ENCODE peak calls at places on chromosome 11, in nine cellular contexts. E is esophagus squamous epithelium, X is NB4, I is mucosa of descending colon, L is tibial artery, C is neural progenitor cell, A is psoas muscle, P is choroid plexus epithelial cell, B is uterus. T is an unnamed sample.

GRCh38 chr11:71188886-71189767 is 63.2 kb downstream of the SHANK2 start:
- DNase-seq in E (no peak), I (no peak), B (no peak), P (no peak), C (no peak), L (peak), A (peak), X (no peak), T (no peak)

GRCh38 chr11:117979481-117980211 is 6.5 kb upstream of the IL10RA start:
- DNase-seq in X (no peak), A (no peak), L (no peak), I (no peak), C (no peak), P (no peak), E (no peak), B (no peak), T (no peak)

GRCh38 chr11:28139848-28140415 is 31.7 kb downstream of the METTL15 start:
- DNase-seq in L (no peak), I (no peak), E (no peak), X (no peak), P (no peak), A (no peak), C (no peak), B (no peak), T (no peak)

GRCh38 chr11:35038211-35038930 is 100.6 kb upstream of the CD44 start:
- DNase-seq in A (no peak), P (peak), B (no peak), C (no peak), E (no peak), L (no peak), I (no peak), X (peak), T (no peak)

GRCh38 chr11:90134420-90135003 is at the start of gene NAALAD2:
- DNase-seq in E (no peak), A (peak), L (peak), I (peak), X (peak), C (peak), B (peak), P (peak), T (peak)

GRCh38 chr11:128790200-128790599 is 76.9 kb downstream of the KCNJ1 start:
- DNase-seq in P (peak), C (peak), X (no peak), B (no peak), L (no peak), A (no peak), E (no peak), I (no peak), T (peak)

GRCh38 chr11:44266056-44266780 is 43.7 kb downstream of the ALX4 start:
- DNase-seq in A (no peak), X (no peak), C (no peak), I (no peak), E (no peak), L (peak), P (no peak), B (no peak), T (no peak)

GRCh38 chr11:61571869-61572268 is 9.0 kb downstream of the SYT7 start:
- DNase-seq in B (no peak), X (no peak), P (no peak), I (no peak), L (no peak), A (no peak), C (no peak), E (no peak), T (no peak)

GRCh38 chr11:103906291-103906850 is 130.1 kb upstream of the DDI1 start:
- DNase-seq in A (no peak), C (no peak), P (no peak), I (no peak), B (no peak), E (no peak), X (no peak), L (no peak), T (no peak)

GRCh38 chr11:84922836-84923235 is 704.3 kb downstream of the DLG2 start:
- DNase-seq in E (no peak), I (no peak), L (no peak), A (no peak), X (no peak), B (no peak), C (peak), P (peak), T (no peak)

GRCh38 chr11:121328967-121329653 is 36.5 kb downstream of the SC5D start:
- DNase-seq in L (no peak), X (peak), C (no peak), E (no peak), I (no peak), B (no peak), A (no peak), P (no peak), T (no peak)

GRCh38 chr11:73965076-73965763 is 14.4 kb downstream of the DNAJB13 start:
- DNase-seq in L (peak), E (no peak), C (peak), A (peak), X (no peak), B (no peak), I (no peak), P (no peak), T (peak)

GRCh38 chr11:14015711-14016110 is 53.2 kb downstream of the SPON1 start:
- DNase-seq in X (no peak), I (no peak), C (no peak), E (no peak), L (no peak), B (no peak), A (no peak), P (peak), T (peak)

GRCh38 chr11:10323793-10324170 is 18.9 kb downstream of the ADM start:
- DNase-seq in I (no peak), X (no peak), P (peak), B (no peak), C (no peak), A (no peak), E (no peak), L (no peak), T (peak)

GRCh38 chr11:6733326-6734030 is 38.3 kb downstream of the OR2AG2 start:
- DNase-seq in A (no peak), E (no peak), P (no peak), B (no peak), L (no peak), C (no peak), I (no peak), X (no peak), T (no peak)

GRCh38 chr11:128807909-128808308 is 59.2 kb downstream of the KCNJ1 start:
- DNase-seq in L (no peak), C (no peak), B (no peak), A (no peak), I (no peak), P (no peak), X (no peak), E (no peak), T (no peak)

GRCh38 chr11:131253142-131253884 is 117.1 kb upstream of the NTM start:
- DNase-seq in L (no peak), I (no peak), X (no peak), E (no peak), B (no peak), P (no peak), A (no peak), C (peak), T (no peak)

GRCh38 chr11:9735919-9736318 is 72.0 kb downstream of the SWAP70 start:
- DNase-seq in X (no peak), C (no peak), A (no peak), P (no peak), B (no peak), I (no peak), E (no peak), L (no peak), T (no peak)

GRCh38 chr11:110261195-110262140 is 34.9 kb downstream of the RDX start:
- DNase-seq in X (no peak), A (no peak), L (no peak), B (no peak), P (peak), E (no peak), C (no peak), I (no peak), T (peak)

GRCh38 chr11:65454311-65454695 is 31.7 kb downstream of the NEAT1 start:
- DNase-seq in I (peak), C (no peak), E (no peak), L (peak), X (no peak), P (no peak), A (peak), B (no peak), T (peak)

GRCh38 chr11:134646561-134646960 is 234.5 kb upstream of the B3GAT1 start:
- DNase-seq in I (no peak), L (peak), P (no peak), B (no peak), A (no peak), C (no peak), E (no peak), X (no peak), T (no peak)

GRCh38 chr11:62404435-62404834 is 14.4 kb upstream of the SCGB1A1 start:
- DNase-seq in A (peak), I (no peak), B (no peak), P (no peak), C (no peak), L (no peak), X (no peak), E (no peak), T (no peak)

GRCh38 chr11:72191961-72192381 is at the start of gene FOLR1:
- DNase-seq in X (no peak), C (peak), E (no peak), A (no peak), L (no peak), B (no peak), I (no peak), P (no peak), T (no peak)

GRCh38 chr11:133134561-133135173 is 397.6 kb downstream of the OPCML start:
- DNase-seq in X (peak), I (peak), C (peak), P (peak), A (peak), L (no peak), E (no peak), B (no peak), T (peak)

GRCh38 chr11:64356498-64357411 is 2.2 kb upstream of the RPS6KA4 start:
- DNase-seq in C (peak), P (peak), B (no peak), I (peak), X (peak), L (no peak), E (no peak), A (peak), T (peak)
- TF ChIP-seq CTCF in C (peak), P (peak), B (no peak), I (no peak), X (peak), L (no peak), E (no peak), A (no peak), T (peak)

GRCh38 chr11:2858995-2859705 is 26.4 kb downstream of the CDKN1C start:
- DNase-seq in P (no peak), C (peak), L (no peak), B (no peak), A (no peak), X (no peak), E (no peak), I (no peak), T (no peak)
- TF ChIP-seq CTCF in P (no peak), C (no peak), L (no peak), B (no peak), A (no peak), X (no peak), E (no peak), I (no peak), T (no peak)

GRCh38 chr11:94851864-94852581 is 83.9 kb downstream of the AMOTL1 start:
- DNase-seq in A (no peak), E (no peak), B (no peak), I (no peak), L (no peak), C (no peak), X (no peak), P (no peak), T (no peak)
- TF ChIP-seq CTCF in A (no peak), E (no peak), B (no peak), I (no peak), L (no peak), C (no peak), X (no peak), P (no peak), T (no peak)

GRCh38 chr11:574632-575323 is 1.5 kb upstream of the PHRF1 start:
- DNase-seq in C (no peak), B (no peak), I (no peak), A (no peak), X (no peak), P (no peak), L (no peak), E (no peak), T (peak)

GRCh38 chr11:576791-577610 is 731 bp downstream of the PHRF1 start:
- DNase-seq in B (no peak), X (no peak), I (peak), E (no peak), C (no peak), L (no peak), A (no peak), P (peak), T (no peak)

GRCh38 chr11:577611-577894 is 1.3 kb downstream of the PHRF1 start:
- DNase-seq in C (no peak), P (no peak), I (peak), L (no peak), A (no peak), E (no peak), B (no peak), X (no peak), T (no peak)

GRCh38 chr11:575324-575995 is 810 bp upstream of the PHRF1 start:
- DNase-seq in A (no peak), C (peak), L (no peak), P (peak), X (no peak), B (no peak), E (no peak), I (no peak), T (no peak)

GRCh38 chr11:575996-576756 is at the start of gene PHRF1:
- DNase-seq in B (peak), E (peak), P (peak), I (peak), L (peak), C (peak), X (peak), A (peak), T (peak)
- TF ChIP-seq CTCF in B (peak), E (no peak), P (no peak), I (no peak), L (peak), C (no peak), X (no peak), A (no peak), T (no peak)

DNA sequence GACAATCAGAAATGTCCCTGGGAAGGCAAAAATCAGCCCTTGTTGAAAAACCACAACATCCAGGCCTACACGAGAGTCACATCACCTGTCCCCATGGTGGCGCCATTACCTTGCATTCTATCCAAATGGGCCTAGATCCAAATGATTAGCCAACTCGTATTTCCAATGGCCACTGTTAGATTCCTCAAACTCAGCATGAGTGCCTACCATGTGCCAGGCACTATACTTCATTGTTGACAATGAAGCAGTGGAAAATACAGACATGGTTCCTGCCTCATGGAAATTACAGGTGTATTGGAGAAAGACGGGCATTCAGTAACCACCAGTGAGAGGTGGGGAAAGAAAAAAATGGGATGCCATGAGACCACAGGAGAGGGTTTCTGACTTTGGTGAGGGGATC is 29.8 kb upstream of the CREB3L1 start:
- DNase-seq in A (no peak), X (peak), E (no peak), B (no peak), I (peak), C (peak), P (peak), L (no peak), T (no peak)
- TF ChIP-seq CTCF in A (no peak), X (no peak), E (peak), B (peak), I (peak), C (peak), P (peak), L (no peak), T (peak)